ENCODE peak calls at places on chromosomes 16 and 17, in ten cellular contexts. L, Z, K, G, H, M, D, J, B and A are unnamed samples.

GRCh38 chr17:57357392-57357784 is 101.1 kb downstream of the MSI2 start:
- DNase-seq in G (peak; percentile 70), J (no peak), M (no peak), H (peak; percentile 93), Z (peak; percentile 35), B (no peak), L (peak; percentile 68), D (no peak), K (no peak), A (no peak)

GRCh38 chr17:60769327-60769726 is 91.7 kb downstream of the BCAS3 start:
- DNase-seq in J (no peak), L (no peak), M (no peak), B (no peak), K (no peak), D (no peak), G (no peak), Z (no peak), H (no peak), A (no peak)

GRCh38 chr16:67173808-67174705 is 3.7 kb downstream of the NOL3 start:
- DNase-seq in B (peak; percentile 83), J (peak; percentile 65), H (peak; percentile 95), D (peak; percentile 76), L (peak; percentile 87), M (peak; percentile 64), K (peak; percentile 77), G (peak; percentile 87), Z (no peak), A (peak; percentile 94)

GRCh38 chr17:75864448-75864871 is 9.3 kb upstream of the WBP2 start:
- DNase-seq in Z (peak; percentile 5), J (no peak), H (peak; percentile 31), L (peak; percentile 74), K (peak; percentile 79), D (peak; percentile 79), G (peak; percentile 65), B (no peak), M (peak; percentile 25), A (peak; percentile 93)

GRCh38 chr17:29504711-29505110 is 62.1 kb downstream of the ABHD15 start:
- DNase-seq in M (no peak), L (no peak), J (no peak), Z (no peak), D (no peak), H (no peak), G (no peak), K (no peak), B (no peak), A (no peak)

GRCh38 chr17:57372156-57372555 is 115.8 kb downstream of the MSI2 start:
- DNase-seq in D (no peak), Z (no peak), M (no peak), J (no peak), G (no peak), B (peak; percentile 61), K (no peak), L (no peak), H (no peak), A (no peak)

GRCh38 chr16:24775455-24775854 is 46.0 kb downstream of the TNRC6A start:
- DNase-seq in B (no peak), G (no peak), J (no peak), K (no peak), Z (no peak), M (no peak), D (no peak), L (no peak), H (peak; percentile 66), A (no peak)

GRCh38 chr17:20063665-20064648 is 54.8 kb downstream of the SPECC1 start:
- DNase-seq in M (no peak), H (peak; percentile 55), K (peak; percentile 39), B (peak; percentile 75), J (no peak), G (peak; percentile 67), D (peak; percentile 94), Z (no peak), L (peak; percentile 91), A (peak; percentile 64)

DNA sequence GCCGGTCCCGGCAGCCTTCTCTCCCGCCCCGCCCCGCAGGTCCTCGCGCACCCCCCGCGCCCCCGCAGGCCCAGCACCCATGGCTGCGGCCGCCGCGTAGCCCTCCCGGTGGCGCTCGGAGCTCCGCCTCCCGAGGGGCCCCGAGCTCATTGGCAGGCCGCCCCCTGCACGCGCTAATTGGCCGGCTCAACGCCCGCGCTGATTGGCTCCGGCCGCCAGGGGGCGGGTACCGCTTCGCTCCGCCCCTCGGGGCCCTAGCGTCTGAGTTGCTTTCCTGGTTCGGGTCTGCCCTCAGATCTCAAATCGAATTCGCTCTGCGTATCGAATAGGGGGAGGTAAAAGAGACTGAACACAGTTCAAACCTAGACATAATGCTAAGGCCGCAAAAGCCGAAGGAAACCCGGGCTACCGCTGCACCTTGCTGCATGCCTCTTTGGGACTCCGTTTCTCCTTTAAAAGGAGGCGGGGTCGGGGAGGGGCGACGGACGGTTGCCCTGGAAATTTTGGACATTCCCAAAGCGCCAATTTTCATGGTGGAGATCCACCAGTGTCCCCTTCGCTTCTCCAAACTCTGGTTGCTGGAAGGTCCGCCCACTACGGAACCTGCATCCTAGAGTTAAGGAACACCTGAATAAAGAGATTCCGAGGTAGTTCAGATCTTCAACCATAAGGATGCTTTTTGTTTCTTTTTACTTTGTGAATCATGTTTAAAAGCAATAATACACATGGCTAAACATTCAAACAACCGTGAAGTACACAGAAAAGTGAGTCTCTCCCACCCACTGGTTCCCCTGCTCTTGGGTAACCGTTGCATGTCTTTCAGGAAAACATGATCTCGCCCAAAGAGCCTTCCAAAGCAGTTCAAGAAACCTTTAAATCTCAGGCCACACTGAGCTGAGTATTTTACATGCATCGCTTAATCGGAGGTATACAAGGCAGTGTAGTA is at the start of gene DEXI:
- DNase-seq in K (peak; percentile 99), D (peak; percentile 97), Z (peak; percentile 96), H (peak; percentile 97), L (peak; percentile 98), J (peak; percentile 91), B (peak; percentile 99), M (peak; percentile 94), G (peak; percentile 97), A (peak; percentile 98)
- TF ChIP-seq CTCF in K (peak; percentile 16), D (peak; percentile 15), Z (no peak), H (no peak), L (peak; percentile 48), J (no peak), B (no peak), M (no peak), G (peak; percentile 41), A (no peak)

DNA sequence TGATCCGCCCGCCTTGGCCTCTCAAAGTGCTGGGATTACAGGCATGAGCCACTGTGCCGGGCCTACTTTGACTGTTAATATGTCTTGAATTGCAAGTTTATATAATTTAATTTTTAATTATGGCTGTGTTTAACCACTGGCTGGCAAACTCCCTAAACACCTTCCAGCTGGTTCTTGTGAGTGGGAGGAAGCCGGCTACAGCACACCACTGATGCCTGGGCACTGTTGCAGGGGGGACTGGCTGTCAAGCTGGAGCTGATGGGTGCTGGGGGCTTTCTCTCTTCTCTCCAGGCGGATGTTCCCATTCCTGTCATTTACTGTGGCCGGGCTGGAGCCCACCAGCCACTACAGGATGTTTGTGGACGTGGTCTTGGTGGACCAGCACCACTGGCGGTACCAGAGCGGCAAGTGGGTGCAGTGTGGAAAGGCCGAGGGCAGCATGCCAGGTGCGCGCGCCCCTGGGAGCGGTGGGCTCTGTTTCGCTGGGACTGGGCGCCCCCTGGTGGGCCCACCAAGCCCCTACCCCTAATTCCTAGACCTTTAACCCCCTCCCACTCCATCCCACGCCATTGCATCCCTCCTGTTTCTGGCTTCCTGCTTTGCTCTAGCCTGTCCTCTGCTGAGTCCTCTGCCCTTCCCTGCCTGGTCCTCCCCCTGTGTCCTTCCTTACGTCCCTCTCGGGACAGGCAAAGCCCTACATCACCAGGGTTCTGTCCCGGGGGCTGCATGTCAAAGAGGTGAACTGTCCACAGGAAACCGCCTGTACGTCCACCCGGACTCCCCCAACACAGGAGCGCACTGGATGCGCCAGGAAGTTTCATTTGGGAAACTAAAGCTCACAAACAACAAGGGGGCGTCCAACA is 9.5 kb downstream of the TBX21 start:
- DNase-seq in M (peak; percentile 58), L (peak; percentile 48), G (peak; percentile 39), J (peak; percentile 57), B (no peak), Z (no peak), D (no peak), K (peak; percentile 57), H (no peak), A (peak; percentile 84)
- TF ChIP-seq CTCF in M (peak; percentile 43), L (no peak), G (peak; percentile 33), J (peak; percentile 73), B (no peak), Z (peak; percentile 74), D (no peak), K (peak; percentile 33), H (no peak), A (peak; percentile 54)

GRCh38 chr16:89919535-89920406 is 1.1 kb downstream of the MC1R start:
- DNase-seq in B (no peak), M (no peak), Z (no peak), J (no peak), H (no peak), G (no peak), D (no peak), K (no peak), L (no peak), A (no peak)

GRCh38 chr16:89922477-89922883 is 662 bp upstream of the TUBB3 start:
- DNase-seq in D (peak; percentile 69), H (peak; percentile 55), M (no peak), G (peak; percentile 68), J (peak; percentile 61), Z (no peak), L (peak; percentile 80), B (peak; percentile 75), K (no peak), A (peak; percentile 94)

GRCh38 chr16:89921131-89921698 is 1.9 kb upstream of the TUBB3 start:
- DNase-seq in J (no peak), B (no peak), L (no peak), K (no peak), D (no peak), G (no peak), Z (no peak), M (no peak), H (no peak), A (no peak)

GRCh38 chr16:89921699-89922476 is 1.3 kb upstream of the TUBB3 start:
- DNase-seq in H (peak; percentile 46), B (peak; percentile 90), Z (no peak), M (no peak), D (peak; percentile 75), K (no peak), J (peak; percentile 60), L (peak; percentile 81), G (peak; percentile 81), A (peak; percentile 96)

DNA sequence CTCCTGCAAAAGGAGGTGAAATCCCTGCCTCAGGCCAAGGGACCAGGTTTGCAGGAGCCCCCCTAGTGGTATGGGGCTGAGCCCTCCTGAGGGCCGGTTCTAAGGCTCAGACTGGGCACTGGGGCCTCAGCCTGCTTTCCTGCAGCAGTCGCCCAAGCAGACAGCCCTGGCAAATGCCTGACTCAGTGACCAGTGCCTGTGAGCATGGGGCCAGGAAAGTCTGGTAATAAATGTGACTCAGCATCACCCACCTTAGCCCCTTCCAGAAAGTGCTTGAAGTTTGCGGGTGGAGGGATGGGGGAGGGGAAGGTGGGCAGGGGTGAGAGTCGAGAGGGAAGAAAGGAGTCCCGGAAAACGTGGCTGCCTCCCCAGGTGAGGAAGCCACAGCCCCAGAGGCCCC is 2.1 kb downstream of the MC1R start:
- DNase-seq in M (no peak), J (no peak), K (no peak), D (no peak), B (no peak), G (no peak), H (no peak), L (no peak), Z (no peak), A (no peak)
- TF ChIP-seq CTCF in M (no peak), J (no peak), K (no peak), D (no peak), B (no peak), G (no peak), H (no peak), L (no peak), Z (no peak), A (no peak)

GRCh38 chr16:424623-425081 is 797 bp upstream of the RAB11FIP3 start:
- DNase-seq in J (no peak), Z (no peak), K (no peak), H (peak; percentile 55), G (peak; percentile 61), L (peak; percentile 72), M (no peak), D (peak; percentile 65), B (no peak), A (no peak)

GRCh38 chr16:424033-424622 is 1.3 kb upstream of the RAB11FIP3 start:
- DNase-seq in D (peak; percentile 80), B (peak; percentile 90), K (no peak), J (no peak), L (peak; percentile 65), M (no peak), Z (no peak), H (peak; percentile 46), G (no peak), A (no peak)

GRCh38 chr16:425740-426114 is 278 bp downstream of the RAB11FIP3 start:
- DNase-seq in K (no peak), J (no peak), B (peak; percentile 19), D (no peak), Z (no peak), M (no peak), G (no peak), L (no peak), H (no peak), A (no peak)

GRCh38 chr16:426115-426905 is 861 bp downstream of the RAB11FIP3 start:
- DNase-seq in G (peak; percentile 29), M (no peak), Z (no peak), K (no peak), L (peak; percentile 59), D (no peak), J (no peak), H (peak; percentile 90), B (peak; percentile 19), A (no peak)

DNA sequence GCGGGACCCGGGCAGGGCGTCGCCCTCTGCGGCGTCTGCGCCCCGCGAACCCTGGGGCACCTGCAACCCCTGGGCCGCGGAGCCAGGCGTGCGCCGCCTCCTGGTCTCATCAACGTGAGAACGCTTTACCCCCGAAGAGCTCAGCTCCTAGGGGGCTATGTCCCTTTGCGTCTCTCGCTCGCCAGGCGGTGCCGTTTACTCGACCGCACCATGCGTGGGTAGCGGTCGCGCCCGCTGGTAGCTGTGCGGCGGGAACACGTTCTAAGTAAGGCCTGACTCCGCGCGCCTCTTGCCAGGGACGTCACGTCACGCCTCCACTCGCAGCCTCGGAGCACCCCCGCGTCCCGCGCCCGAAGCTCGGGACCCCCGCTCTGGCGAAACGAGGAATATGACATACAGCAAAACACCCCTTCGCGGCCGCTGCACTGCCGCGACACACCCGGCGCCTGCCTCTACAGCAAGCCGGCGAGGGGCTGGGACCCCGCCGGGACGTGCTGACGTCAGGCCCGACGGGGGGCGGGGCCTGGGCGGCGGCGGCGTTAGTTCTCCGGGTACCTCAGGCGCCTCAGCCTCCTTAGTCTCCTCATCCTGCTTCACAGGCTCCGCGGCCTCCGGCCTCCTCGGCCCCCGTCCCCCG is at the start of gene RAB11FIP3:
- DNase-seq in M (peak; percentile 87), B (peak; percentile 80), G (peak; percentile 87), Z (peak; percentile 92), D (peak; percentile 84), H (peak; percentile 82), J (peak; percentile 78), K (peak; percentile 96), L (peak; percentile 88), A (peak; percentile 92)
- TF ChIP-seq CTCF in M (peak; percentile 40), B (no peak), G (peak; percentile 52), Z (peak; percentile 19), D (peak; percentile 32), H (peak; percentile 27), J (peak; percentile 52), K (no peak), L (peak; percentile 23), A (no peak)